ENCODE peak calls at places on chromosomes 4 and X, in five cellular contexts. N is hepatocyte, B is NCI-H524, P is anterior cingulate cortex, X is substantia nigra. K is an unnamed sample.

GRCh38 chrX:68897118-68897517 is 68.3 kb downstream of the EFNB1 start:
- DNase-seq in N (no peak), B (no peak), P (no peak), X (no peak), K (no peak)

GRCh38 chr4:8859550-8860095 is 12.0 kb downstream of the HMX1 start:
- DNase-seq in N (no peak), B (no peak), P (no peak), X (no peak), K (no peak)

GRCh38 chrX:40318796-40319195 is 221.0 kb upstream of the BCOR start:
- DNase-seq in N (no peak), B (peak), P (no peak), X (no peak), K (no peak)

GRCh38 chr4:99074816-99075215 is 13.8 kb downstream of the ADH5 start:
- DNase-seq in N (no peak), B (no peak), P (no peak), X (no peak), K (no peak)

GRCh38 chr4:89249716-89250361 is 57.8 kb downstream of the GPRIN3 start:
- DNase-seq in N (no peak), B (peak), P (no peak), X (no peak), K (no peak)

GRCh38 chrX:94329182-94329581 is 655.2 kb downstream of the FAM133A start:
- DNase-seq in N (no peak), B (no peak), P (no peak), X (no peak), K (no peak)

GRCh38 chr4:140926672-140927071 is 170.5 kb upstream of the TBC1D9 start:
- DNase-seq in N (no peak), B (no peak), P (no peak), X (no peak), K (no peak)

GRCh38 chr4:124666496-124666895 is 46.0 kb downstream of the ANKRD50 start:
- DNase-seq in N (no peak), B (no peak), P (no peak), X (no peak), K (no peak)

GRCh38 chr4:128862608-128863313 is 53.3 kb downstream of the JADE1 start:
- DNase-seq in N (no peak), B (no peak), P (peak), X (no peak), K (no peak)

GRCh38 chr4:189664693-189665250 is 275.9 kb upstream of the FRG1 start:
- DNase-seq in N (no peak), B (no peak), P (no peak), X (no peak), K (no peak)

GRCh38 chr4:186714006-186714675 is 9.5 kb downstream of the FAT1 start:
- DNase-seq in N (no peak), B (no peak), P (no peak), X (no peak), K (no peak)

GRCh38 chrX:72735561-72735960 is 21.5 kb upstream of the PHKA1 start:
- DNase-seq in N (no peak), B (no peak), P (no peak), X (no peak), K (no peak)

GRCh38 chrX:10175317-10175871 is 18.6 kb downstream of the CLCN4 start:
- DNase-seq in N (peak), B (no peak), P (no peak), X (no peak), K (no peak)

GRCh38 chrX:43283187-43283586 is 372.9 kb upstream of the MAOA start:
- DNase-seq in N (no peak), B (no peak), P (no peak), X (no peak), K (no peak)

GRCh38 chrX:108198420-108198819 is 106.8 kb downstream of the ATG4A start:
- DNase-seq in N (peak), B (no peak), P (no peak), X (no peak), K (no peak)

GRCh38 chrX:1392376-1393130 is 640 bp upstream of the SLC25A6 start:
- DNase-seq in N (peak), B (no peak), P (no peak), X (no peak), K (no peak)

GRCh38 chrX:118420462-118420861 is 74.6 kb downstream of the WDR44 start:
- DNase-seq in N (peak), B (no peak), P (no peak), X (no peak), K (no peak)

GRCh38 chr4:142558851-142559250 is 287.2 kb downstream of the INPP4B start:
- DNase-seq in N (no peak), B (peak), P (no peak), X (no peak), K (no peak)

GRCh38 chr4:167885872-167886271 is 206.5 kb upstream of the ANXA10 start:
- DNase-seq in N (no peak), B (no peak), P (no peak), X (no peak), K (no peak)

GRCh38 chrX:48071064-48071985 is at the start of gene ZNF630:
- DNase-seq in N (peak), B (peak), P (peak), X (peak), K (peak)

GRCh38 chr4:6002926-6003325 is 15.3 kb downstream of the C4orf50 start:
- DNase-seq in N (no peak), B (no peak), P (no peak), X (no peak), K (no peak)

GRCh38 chr4:159455675-159456235 is 352.9 kb downstream of the RAPGEF2 start:
- DNase-seq in N (peak), B (no peak), P (no peak), X (peak), K (peak)

GRCh38 chrX:3518870-3519269 is 172.4 kb upstream of the MXRA5 start:
- DNase-seq in N (peak), B (no peak), P (no peak), X (no peak), K (no peak)

GRCh38 chr4:105343523-105343931 is 130.3 kb downstream of the PPA2 start:
- DNase-seq in N (peak), B (peak), P (no peak), X (no peak), K (no peak)

GRCh38 chr4:173001571-173001970 is 167.0 kb upstream of the GALNT7 start:
- DNase-seq in N (no peak), B (no peak), P (no peak), X (no peak), K (no peak)

K was measured in nucleus accumbens.